ENCODE peak calls at places on chromosomes 3 and 15, in eight cellular contexts. One of them, this sample, is unnamed.

GRCh38 chr3:107117922-107118576 is 259.2 kb upstream of the CCDC54 start:
- DNase-seq in fibroblast of villous mesenchyme: peak; percentile 67
- DNase-seq in pancreas: no peak
- DNase-seq in suprapubic skin: no peak
- DNase-seq in left lung: no peak
- DNase-seq in kidney epithelial cell: peak; percentile 18
- DNase-seq in MM.1S: peak; percentile 7
- DNase-seq in fibroblast of pulmonary artery: peak; percentile 89
- DNase-seq in this sample: peak; percentile 83

GRCh38 chr15:69595009-69595825 is 142.6 kb downstream of the RPLP1 start:
- DNase-seq in fibroblast of villous mesenchyme: no peak
- DNase-seq in pancreas: peak; percentile 71
- DNase-seq in suprapubic skin: no peak
- DNase-seq in left lung: peak; percentile 76
- DNase-seq in kidney epithelial cell: no peak
- DNase-seq in MM.1S: no peak
- DNase-seq in fibroblast of pulmonary artery: no peak
- DNase-seq in this sample: peak; percentile 28

GRCh38 chr15:76163429-76164020 is 103.7 kb downstream of the TMEM266 start:
- DNase-seq in fibroblast of villous mesenchyme: peak; percentile 95
- DNase-seq in pancreas: peak; percentile 90
- DNase-seq in suprapubic skin: peak; percentile 91
- DNase-seq in left lung: peak; percentile 82
- DNase-seq in kidney epithelial cell: no peak
- DNase-seq in MM.1S: no peak
- DNase-seq in fibroblast of pulmonary artery: peak; percentile 71
- DNase-seq in this sample: peak; percentile 93

GRCh38 chr3:50674349-50675178 is at the start of gene DOCK3:
- DNase-seq in fibroblast of villous mesenchyme: peak; percentile 50
- DNase-seq in pancreas: peak; percentile 54
- DNase-seq in suprapubic skin: no peak
- DNase-seq in left lung: peak; percentile 57
- DNase-seq in kidney epithelial cell: no peak
- DNase-seq in MM.1S: peak; percentile 79
- DNase-seq in fibroblast of pulmonary artery: peak; percentile 42
- DNase-seq in this sample: peak; percentile 44

GRCh38 chr3:11010406-11011165 is 18.0 kb downstream of the SLC6A1 start:
- DNase-seq in fibroblast of villous mesenchyme: no peak
- DNase-seq in pancreas: no peak
- DNase-seq in suprapubic skin: no peak
- DNase-seq in left lung: no peak
- DNase-seq in kidney epithelial cell: no peak
- DNase-seq in MM.1S: no peak
- DNase-seq in fibroblast of pulmonary artery: no peak
- DNase-seq in this sample: no peak

GRCh38 chr3:140898340-140899180 is 43.1 kb upstream of the SLC25A36 start:
- DNase-seq in fibroblast of villous mesenchyme: peak; percentile 80
- DNase-seq in pancreas: peak; percentile 47
- DNase-seq in suprapubic skin: no peak
- DNase-seq in left lung: no peak
- DNase-seq in kidney epithelial cell: peak; percentile 42
- DNase-seq in MM.1S: peak; percentile 56
- DNase-seq in fibroblast of pulmonary artery: peak; percentile 82
- DNase-seq in this sample: peak; percentile 88

GRCh38 chr15:25735550-25736384 is 127.4 kb downstream of the ATP10A start:
- DNase-seq in fibroblast of villous mesenchyme: no peak
- DNase-seq in pancreas: no peak
- DNase-seq in suprapubic skin: no peak
- DNase-seq in left lung: no peak
- DNase-seq in kidney epithelial cell: no peak
- DNase-seq in MM.1S: no peak
- DNase-seq in fibroblast of pulmonary artery: no peak
- DNase-seq in this sample: no peak

GRCh38 chr3:160394009-160394392 is 5.0 kb downstream of the IFT80 start:
- DNase-seq in fibroblast of villous mesenchyme: no peak
- DNase-seq in pancreas: no peak
- DNase-seq in suprapubic skin: no peak
- DNase-seq in left lung: no peak
- DNase-seq in kidney epithelial cell: no peak
- DNase-seq in MM.1S: no peak
- DNase-seq in fibroblast of pulmonary artery: no peak
- DNase-seq in this sample: no peak

GRCh38 chr3:99332726-99333125 is 305.7 kb upstream of the COL8A1 start:
- DNase-seq in fibroblast of villous mesenchyme: no peak
- DNase-seq in pancreas: no peak
- DNase-seq in suprapubic skin: no peak
- DNase-seq in left lung: no peak
- DNase-seq in kidney epithelial cell: no peak
- DNase-seq in MM.1S: no peak
- DNase-seq in fibroblast of pulmonary artery: no peak
- DNase-seq in this sample: peak; percentile 90

GRCh38 chr3:66376568-66376967 is 124.3 kb downstream of the LRIG1 start:
- DNase-seq in fibroblast of villous mesenchyme: peak; percentile 90
- DNase-seq in pancreas: peak; percentile 77
- DNase-seq in suprapubic skin: no peak
- DNase-seq in left lung: no peak
- DNase-seq in kidney epithelial cell: no peak
- DNase-seq in MM.1S: no peak
- DNase-seq in fibroblast of pulmonary artery: peak; percentile 90
- DNase-seq in this sample: peak; percentile 45

GRCh38 chr3:190989213-190989612 is 126.7 kb upstream of the GMNC start:
- DNase-seq in fibroblast of villous mesenchyme: no peak
- DNase-seq in pancreas: no peak
- DNase-seq in suprapubic skin: no peak
- DNase-seq in left lung: no peak
- DNase-seq in kidney epithelial cell: no peak
- DNase-seq in MM.1S: peak; percentile 3
- DNase-seq in fibroblast of pulmonary artery: no peak
- DNase-seq in this sample: no peak

GRCh38 chr15:56901931-56902330 is 16.5 kb upstream of the TCF12 start:
- DNase-seq in fibroblast of villous mesenchyme: no peak
- DNase-seq in pancreas: no peak
- DNase-seq in suprapubic skin: no peak
- DNase-seq in left lung: no peak
- DNase-seq in kidney epithelial cell: no peak
- DNase-seq in MM.1S: no peak
- DNase-seq in fibroblast of pulmonary artery: no peak
- DNase-seq in this sample: no peak

GRCh38 chr15:56910801-56911200 is 7.6 kb upstream of the TCF12 start:
- DNase-seq in fibroblast of villous mesenchyme: no peak
- DNase-seq in pancreas: no peak
- DNase-seq in suprapubic skin: no peak
- DNase-seq in left lung: no peak
- DNase-seq in kidney epithelial cell: no peak
- DNase-seq in MM.1S: no peak
- DNase-seq in fibroblast of pulmonary artery: no peak
- DNase-seq in this sample: no peak

GRCh38 chr15:56906766-56907165 is 11.7 kb upstream of the TCF12 start:
- DNase-seq in fibroblast of villous mesenchyme: no peak
- DNase-seq in pancreas: no peak
- DNase-seq in suprapubic skin: no peak
- DNase-seq in left lung: no peak
- DNase-seq in kidney epithelial cell: no peak
- DNase-seq in MM.1S: no peak
- DNase-seq in fibroblast of pulmonary artery: no peak
- DNase-seq in this sample: no peak
- H3K4me3 ChIP-seq in fibroblast of villous mesenchyme: no peak overlapping the region
- H3K4me3 ChIP-seq in pancreas: no peak overlapping the region
- H3K4me3 ChIP-seq in suprapubic skin: no peak overlapping the region
- H3K4me3 ChIP-seq in left lung: no peak overlapping the region
- H3K4me3 ChIP-seq in kidney epithelial cell: no peak overlapping the region
- H3K4me3 ChIP-seq in MM.1S: no peak overlapping the region
- H3K4me3 ChIP-seq in fibroblast of pulmonary artery: no peak overlapping the region
- H3K4me3 ChIP-seq in this sample: no peak overlapping the region

GRCh38 chr15:40506964-40507571 is 36.3 kb downstream of the CHST14 start:
- DNase-seq in fibroblast of villous mesenchyme: peak; percentile 76
- DNase-seq in pancreas: peak; percentile 73
- DNase-seq in suprapubic skin: peak; percentile 84
- DNase-seq in left lung: peak; percentile 72
- DNase-seq in kidney epithelial cell: peak; percentile 34
- DNase-seq in MM.1S: peak; percentile 74
- DNase-seq in fibroblast of pulmonary artery: peak; percentile 70
- DNase-seq in this sample: peak; percentile 63
- TF ChIP-seq CTCF in fibroblast of villous mesenchyme: peak; percentile 85
- TF ChIP-seq CTCF in pancreas: peak; percentile 42
- TF ChIP-seq CTCF in suprapubic skin: peak; percentile 70
- TF ChIP-seq CTCF in left lung: peak; percentile 41
- TF ChIP-seq CTCF in kidney epithelial cell: peak; percentile 92
- TF ChIP-seq CTCF in MM.1S: peak; percentile 78
- TF ChIP-seq CTCF in fibroblast of pulmonary artery: peak; percentile 73
- TF ChIP-seq CTCF in this sample: peak; percentile 70

DNA sequence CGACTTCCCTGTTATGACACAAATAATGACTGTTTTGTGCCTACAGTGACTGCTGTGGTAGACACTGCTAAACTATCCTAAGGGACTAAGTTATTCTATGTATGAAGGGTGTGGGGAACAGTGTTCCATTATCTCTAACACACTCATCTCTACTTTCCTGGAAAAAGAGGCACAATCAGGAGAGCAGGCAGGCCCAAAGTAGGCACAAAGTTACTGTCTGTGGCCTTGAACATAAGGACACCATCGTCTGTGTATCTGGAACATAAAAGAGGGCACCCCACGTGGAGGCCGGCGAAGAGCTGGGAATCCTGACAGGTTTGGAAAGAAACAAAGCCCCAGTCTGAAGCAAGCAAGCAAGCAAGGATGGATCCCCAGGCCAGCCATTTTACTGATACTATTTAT is 1.5 kb downstream of the ABCC5 start:
- DNase-seq in fibroblast of villous mesenchyme: no peak
- DNase-seq in pancreas: no peak
- DNase-seq in suprapubic skin: no peak
- DNase-seq in left lung: no peak
- DNase-seq in kidney epithelial cell: no peak
- DNase-seq in MM.1S: no peak
- DNase-seq in fibroblast of pulmonary artery: no peak
- DNase-seq in this sample: no peak
- H3K4me3 ChIP-seq in fibroblast of villous mesenchyme: no peak overlapping the region
- H3K4me3 ChIP-seq in pancreas: no peak overlapping the region
- H3K4me3 ChIP-seq in suprapubic skin: no peak overlapping the region
- H3K4me3 ChIP-seq in left lung: no peak overlapping the region
- H3K4me3 ChIP-seq in kidney epithelial cell: no peak overlapping the region
- H3K4me3 ChIP-seq in MM.1S: no peak overlapping the region
- H3K4me3 ChIP-seq in fibroblast of pulmonary artery: no peak overlapping the region
- H3K4me3 ChIP-seq in this sample: no peak overlapping the region

DNA sequence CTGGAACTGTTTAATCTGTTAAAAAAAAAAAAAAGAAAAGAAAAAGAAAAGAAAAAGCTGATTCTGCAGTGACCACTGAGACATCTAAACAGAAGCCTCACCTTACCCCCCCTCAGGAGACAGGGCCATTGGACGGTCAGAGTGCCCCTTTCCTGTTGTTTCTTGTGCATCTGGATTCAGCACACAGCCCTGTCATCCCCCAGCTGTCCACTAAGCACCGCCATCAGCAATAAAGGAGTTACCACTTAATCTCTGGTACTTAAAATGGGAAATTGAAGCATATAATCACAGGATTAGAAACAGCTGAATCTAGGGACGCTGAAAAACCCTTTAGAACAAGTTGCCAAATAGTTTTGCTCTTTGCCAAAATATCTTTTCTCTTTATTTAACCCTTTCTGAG is 62.5 kb downstream of the TRIM69 start:
- DNase-seq in fibroblast of villous mesenchyme: no peak
- DNase-seq in pancreas: no peak
- DNase-seq in suprapubic skin: no peak
- DNase-seq in left lung: no peak
- DNase-seq in kidney epithelial cell: no peak
- DNase-seq in MM.1S: no peak
- DNase-seq in fibroblast of pulmonary artery: no peak
- DNase-seq in this sample: no peak
- TF ChIP-seq CTCF in fibroblast of villous mesenchyme: peak; percentile 23
- TF ChIP-seq CTCF in pancreas: no peak
- TF ChIP-seq CTCF in suprapubic skin: no peak
- TF ChIP-seq CTCF in left lung: no peak
- TF ChIP-seq CTCF in kidney epithelial cell: peak; percentile 37
- TF ChIP-seq CTCF in MM.1S: peak; percentile 16
- TF ChIP-seq CTCF in fibroblast of pulmonary artery: peak; percentile 46
- TF ChIP-seq CTCF in this sample: no peak

GRCh38 chr15:38696120-38696727 is 131.6 kb upstream of the RASGRP1 start:
- DNase-seq in fibroblast of villous mesenchyme: peak; percentile 22
- DNase-seq in pancreas: no peak
- DNase-seq in suprapubic skin: no peak
- DNase-seq in left lung: no peak
- DNase-seq in kidney epithelial cell: no peak
- DNase-seq in MM.1S: peak; percentile 93
- DNase-seq in fibroblast of pulmonary artery: no peak
- DNase-seq in this sample: peak; percentile 57
- H3K4me3 ChIP-seq in fibroblast of villous mesenchyme: no peak overlapping the region
- H3K4me3 ChIP-seq in pancreas: no peak overlapping the region
- H3K4me3 ChIP-seq in suprapubic skin: no peak overlapping the region
- H3K4me3 ChIP-seq in left lung: no peak overlapping the region
- H3K4me3 ChIP-seq in kidney epithelial cell: no peak overlapping the region
- H3K4me3 ChIP-seq in MM.1S: peak overlapping the region; percentile 13
- H3K4me3 ChIP-seq in fibroblast of pulmonary artery: no peak overlapping the region
- H3K4me3 ChIP-seq in this sample: no peak overlapping the region

DNA sequence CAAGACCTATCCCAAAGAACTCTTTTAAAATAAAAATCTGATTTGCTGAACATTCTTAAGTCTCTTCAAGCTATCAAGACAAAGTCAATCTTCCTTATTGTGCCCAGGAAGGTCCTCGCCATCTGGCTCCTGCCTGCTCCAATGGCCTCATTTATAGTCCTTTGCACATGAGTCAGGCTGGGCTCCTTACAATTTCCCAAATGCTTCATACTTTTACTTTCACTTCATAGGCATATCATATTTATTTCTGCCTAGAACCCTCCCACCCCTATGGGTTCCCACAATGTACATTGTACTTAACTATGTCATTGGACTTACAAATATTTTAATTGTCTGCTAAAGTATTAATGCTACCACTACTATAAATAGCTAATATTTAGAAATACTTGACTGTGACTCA is 9.1 kb downstream of the THRB start:
- DNase-seq in fibroblast of villous mesenchyme: no peak
- DNase-seq in pancreas: no peak
- DNase-seq in suprapubic skin: no peak
- DNase-seq in left lung: no peak
- DNase-seq in kidney epithelial cell: no peak
- DNase-seq in MM.1S: no peak
- DNase-seq in fibroblast of pulmonary artery: no peak
- DNase-seq in this sample: no peak
- TF ChIP-seq CTCF in fibroblast of villous mesenchyme: no peak
- TF ChIP-seq CTCF in pancreas: no peak
- TF ChIP-seq CTCF in suprapubic skin: no peak
- TF ChIP-seq CTCF in left lung: no peak
- TF ChIP-seq CTCF in kidney epithelial cell: no peak
- TF ChIP-seq CTCF in MM.1S: no peak
- TF ChIP-seq CTCF in fibroblast of pulmonary artery: no peak
- TF ChIP-seq CTCF in this sample: no peak

This sample was measured in AG10803.